ENCODE peak calls at places on chromosomes 13 and 19, in six cellular contexts. L is caudate nucleus, Y is tibial nerve, I is IMR-90, T is T-helper 17 cell, F is neural progenitor cell. S is an unnamed sample.

GRCh38 chr19:31353826-31354225 is 4.6 kb upstream of the TSHZ3 start:
- DNase-seq in L (no peak), F (peak; percentile 56), Y (no peak), I (no peak), T (no peak), S (no peak)

GRCh38 chr19:36685835-36686234 is 1.6 kb upstream of the ZNF567 start:
- DNase-seq in T (no peak), L (no peak), Y (no peak), F (no peak), I (no peak), S (no peak)

GRCh38 chr19:14023404-14024235 is 4.3 kb upstream of the RLN3 start:
- DNase-seq in I (peak; percentile 44), Y (no peak), T (no peak), F (peak; percentile 74), L (no peak), S (no peak)

GRCh38 chr19:38737921-38738731 is 6.1 kb downstream of the CAPN12 start:
- DNase-seq in Y (no peak), L (no peak), I (no peak), F (no peak), T (no peak), S (peak; percentile 17)

GRCh38 chr13:84641491-84641890 is 759.2 kb upstream of the SLITRK1 start:
- DNase-seq in T (no peak), Y (no peak), F (no peak), I (peak; percentile 47), L (no peak), S (no peak)

GRCh38 chr13:27927444-27928352 is 7.9 kb downstream of the PDX1 start:
- DNase-seq in L (no peak), F (peak; percentile 36), Y (no peak), I (no peak), T (no peak), S (no peak)

GRCh38 chr13:111537843-111538499 is 217.5 kb downstream of the TEX29 start:
- DNase-seq in L (no peak), T (no peak), F (no peak), I (no peak), Y (no peak), S (no peak)

GRCh38 chr19:3073931-3074595 is 11.8 kb upstream of the TLE5 start:
- DNase-seq in Y (no peak), F (no peak), L (no peak), T (no peak), I (no peak), S (no peak)

GRCh38 chr13:71879129-71879535 is 12.1 kb upstream of the DACH1 start:
- DNase-seq in F (peak; percentile 71), L (no peak), Y (no peak), T (no peak), I (peak; percentile 27), S (peak; percentile 6)

GRCh38 chr13:105105471-105105870 is 1430.0 kb downstream of the EFNB2 start:
- DNase-seq in I (no peak), T (no peak), F (no peak), L (no peak), Y (no peak), S (no peak)

GRCh38 chr13:30763786-30764440 is 28.6 kb downstream of the ALOX5AP start:
- DNase-seq in I (peak; percentile 39), F (no peak), L (no peak), T (no peak), Y (no peak), S (no peak)

GRCh38 chr13:80469841-80470378 is 129.0 kb upstream of the SPRY2 start:
- DNase-seq in T (no peak), I (peak; percentile 31), Y (peak; percentile 87), L (peak; percentile 1), F (no peak), S (peak; percentile 4)

GRCh38 chr19:17862711-17863519 is 3.2 kb downstream of the RPL18A start:
- DNase-seq in T (no peak), I (no peak), L (no peak), Y (no peak), F (no peak), S (no peak)

GRCh38 chr13:36965767-36966166 is 33.4 kb downstream of the ALG5 start:
- DNase-seq in T (no peak), L (no peak), F (no peak), I (peak; percentile 90), Y (no peak), S (no peak)

GRCh38 chr13:78674638-78675037 is 15.7 kb upstream of the OBI1 start:
- DNase-seq in I (no peak), L (no peak), F (no peak), T (no peak), Y (no peak), S (no peak)

GRCh38 chr19:55041627-55042343 is 3.7 kb upstream of the GP6 start:
- DNase-seq in Y (no peak), T (no peak), F (no peak), I (no peak), L (no peak), S (no peak)

GRCh38 chr19:1523412-1524205 is at the start of gene PLK5:
- DNase-seq in I (no peak), L (no peak), Y (no peak), T (no peak), F (peak; percentile 79), S (no peak)

GRCh38 chr13:98875146-98875729 is 102.6 kb downstream of the DOCK9 start:
- DNase-seq in Y (no peak), T (no peak), I (no peak), F (no peak), L (no peak), S (no peak)

GRCh38 chr19:33668968-33669367 is 47.2 kb downstream of the CHST8 start:
- DNase-seq in F (no peak), Y (no peak), T (no peak), I (no peak), L (no peak), S (no peak)

GRCh38 chr19:2532252-2533071 is 56.5 kb downstream of the GADD45B start:
- DNase-seq in L (no peak), I (peak; percentile 76), F (no peak), Y (no peak), T (no peak), S (no peak)

GRCh38 chr13:100491164-100491847 is 97.3 kb downstream of the GGACT start:
- DNase-seq in Y (peak; percentile 69), T (no peak), F (no peak), I (peak; percentile 63), L (no peak), S (no peak)

GRCh38 chr13:98981596-98982195 is 3.8 kb upstream of the DOCK9 start:
- DNase-seq in F (no peak), L (no peak), T (no peak), I (no peak), Y (no peak), S (no peak)

GRCh38 chr19:51091895-51092873 is 9.5 kb upstream of the KLK14 start:
- DNase-seq in Y (no peak), L (no peak), T (no peak), I (no peak), F (no peak), S (no peak)

GRCh38 chr13:94232956-94233355 is 246.5 kb downstream of the DCT start:
- DNase-seq in F (no peak), T (no peak), I (no peak), Y (no peak), L (no peak), S (no peak)

GRCh38 chr13:38687246-38688229 is 661 bp downstream of the FREM2 start:
- DNase-seq in I (no peak), T (no peak), L (no peak), Y (no peak), F (peak; percentile 68), S (no peak)

GRCh38 chr13:32045963-32046785 is 14.6 kb downstream of the FRY start:
- DNase-seq in I (peak; percentile 56), L (no peak), Y (peak; percentile 67), T (no peak), F (no peak), S (no peak)

GRCh38 chr13:105139380-105140285 is 1395.8 kb downstream of the EFNB2 start:
- DNase-seq in L (no peak), T (peak; percentile 29), F (no peak), I (peak; percentile 62), Y (peak; percentile 8), S (no peak)

GRCh38 chr13:79194727-79195126 is 211.3 kb downstream of the RBM26 start:
- DNase-seq in I (no peak), F (no peak), Y (no peak), L (no peak), T (no peak), S (no peak)

GRCh38 chr13:99192480-99192879 is 8.2 kb upstream of the UBAC2 start:
- DNase-seq in Y (no peak), T (no peak), L (no peak), I (no peak), F (no peak), S (no peak)

GRCh38 chr13:30976041-30976440 is 43.6 kb downstream of the TEX26 start:
- DNase-seq in Y (no peak), L (no peak), I (no peak), F (no peak), T (no peak), S (no peak)

GRCh38 chr13:22937241-22937640 is 243.5 kb upstream of the SGCG start:
- DNase-seq in Y (no peak), T (no peak), I (no peak), F (no peak), L (no peak), S (no peak)

GRCh38 chr19:10061717-10062310 is 24.3 kb upstream of the SHFL start:
- DNase-seq in Y (no peak), I (no peak), T (no peak), F (peak; percentile 71), L (no peak), S (no peak)

GRCh38 chr13:26914148-26914547 is 153.6 kb upstream of the GPR12 start:
- DNase-seq in F (no peak), L (no peak), Y (no peak), I (no peak), T (no peak), S (no peak)

GRCh38 chr13:68748038-68748437 is 1359.6 kb upstream of the ATXN8OS start:
- DNase-seq in L (no peak), Y (no peak), T (no peak), I (no peak), F (no peak), S (no peak)

GRCh38 chr19:2113436-2114211 is 16.9 kb downstream of the IZUMO4 start:
- DNase-seq in L (no peak), T (no peak), I (no peak), Y (no peak), F (no peak), S (no peak)

GRCh38 chr19:24073807-24074206 is 13.2 kb upstream of the ZNF254 start:
- DNase-seq in L (no peak), F (no peak), T (no peak), Y (no peak), I (no peak), S (no peak)

GRCh38 chr13:80341098-80341701 is at the start of gene SPRY2:
- DNase-seq in F (peak; percentile 97), L (peak; percentile 92), I (peak; percentile 96), T (no peak), Y (peak; percentile 91), S (peak; percentile 93)

GRCh38 chr13:67048793-67049150 is 181.4 kb downstream of the PCDH9 start:
- DNase-seq in L (no peak), F (no peak), T (no peak), Y (no peak), I (peak; percentile 82), S (no peak)

GRCh38 chr19:11736696-11737095 is 2.0 kb downstream of the ZNF823 start:
- DNase-seq in I (peak; percentile 33), F (no peak), T (no peak), Y (no peak), L (no peak), S (peak; percentile 30)

S was measured in frontal cortex.